ENCODE peak calls at places on chromosomes 11 and 22, in four cellular contexts. V is prostate gland, X is A549, R is colonic mucosa. T is an unnamed sample.

GRCh38 chr22:45328822-45329535 is 19.2 kb downstream of the FAM118A start:
- DNase-seq in V (no peak), X (no peak), R (no peak), T (no peak)

GRCh38 chr22:32475428-32476010 is 908 bp downstream of the FBXO7 start:
- DNase-seq in V (peak; percentile 42), X (no peak), R (peak; percentile 59), T (no peak)

GRCh38 chr22:43008509-43008908 is 6.4 kb downstream of the PACSIN2 start:
- DNase-seq in V (no peak), X (no peak), R (peak; percentile 80), T (no peak)

GRCh38 chr11:15157181-15157580 is 42.5 kb downstream of the INSC start:
- DNase-seq in V (no peak), X (no peak), R (no peak), T (no peak)

GRCh38 chr11:111520565-111520964 is 6.0 kb downstream of the HOATZ start:
- DNase-seq in V (no peak), X (no peak), R (no peak), T (no peak)

GRCh38 chr11:82818399-82819043 is 81.7 kb downstream of the PRCP start:
- DNase-seq in V (no peak), X (no peak), R (no peak), T (no peak)

GRCh38 chr22:40593460-40594273 is 42.9 kb downstream of the MRTFA start:
- DNase-seq in V (no peak), X (no peak), R (no peak), T (no peak)

GRCh38 chr11:128933481-128934178 is 9.0 kb downstream of the TP53AIP1 start:
- DNase-seq in V (no peak), X (no peak), R (no peak), T (no peak)

GRCh38 chr11:36532908-36533601 is 23.0 kb upstream of the TRAF6 start:
- DNase-seq in V (no peak), X (no peak), R (no peak), T (no peak)

GRCh38 chr22:22461111-22461510 is 47.4 kb downstream of the ZNF280B start:
- DNase-seq in V (no peak), X (no peak), R (no peak), T (no peak)
- TF ChIP-seq CTCF in V (no peak), X (no peak), R (no peak), T (no peak)

GRCh38 chr11:88292156-88292844 is 45.2 kb downstream of the CTSC start:
- DNase-seq in V (no peak), X (no peak), R (peak; percentile 64), T (no peak)
- TF ChIP-seq CTCF in V (no peak), X (no peak), R (no peak), T (no peak)

GRCh38 chr22:27627444-27627833 is 174.1 kb downstream of the MN1 start:
- DNase-seq in V (no peak), X (no peak), R (no peak), T (no peak)
- TF ChIP-seq CTCF in V (no peak), X (no peak), R (no peak), T (peak; percentile 38)

GRCh38 chr22:50498322-50498861 is 9.1 kb downstream of the LMF2 start:
- DNase-seq in V (peak; percentile 66), X (peak; percentile 65), R (peak; percentile 88), T (no peak)
- TF ChIP-seq CTCF in V (no peak), X (peak; percentile 61), R (peak; percentile 65), T (peak; percentile 76)

GRCh38 chr11:70128435-70128906 is 50.4 kb downstream of the ANO1 start:
- DNase-seq in V (peak; percentile 40), X (peak; percentile 89), R (no peak), T (no peak)
- TF ChIP-seq CTCF in V (no peak), X (no peak), R (no peak), T (no peak)

DNA sequence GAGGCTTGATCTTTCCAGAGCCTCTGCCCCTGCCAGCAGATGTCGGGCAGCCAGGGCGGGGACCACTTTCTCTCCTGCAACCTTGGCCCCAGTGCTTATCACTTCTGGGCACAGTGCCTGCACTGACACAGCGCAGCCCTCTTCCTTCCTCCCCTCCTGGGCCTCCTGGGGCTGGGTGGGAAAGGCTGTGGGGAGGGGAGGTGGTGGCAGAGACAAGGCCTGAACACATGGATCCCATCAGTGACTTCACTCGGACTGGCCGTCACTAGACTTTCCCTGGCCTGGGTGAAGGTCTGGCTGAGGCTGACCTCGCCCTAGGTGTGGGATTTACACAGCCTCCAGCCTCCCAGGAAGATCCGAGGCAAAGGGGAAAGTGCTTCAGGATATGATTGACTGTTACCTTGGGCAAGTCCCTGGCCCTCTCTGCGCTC is 68.1 kb downstream of the LRRC32 start:
- DNase-seq in V (no peak), X (no peak), R (peak; percentile 87), T (no peak)
- TF ChIP-seq CTCF in V (no peak), X (no peak), R (no peak), T (no peak)

GRCh38 chr22:22144858-22145257 is 99.7 kb upstream of the VPREB1 start:
- DNase-seq in V (no peak), X (no peak), R (no peak), T (no peak)
- TF ChIP-seq CTCF in V (no peak), X (no peak), R (no peak), T (peak; percentile 52)

DNA sequence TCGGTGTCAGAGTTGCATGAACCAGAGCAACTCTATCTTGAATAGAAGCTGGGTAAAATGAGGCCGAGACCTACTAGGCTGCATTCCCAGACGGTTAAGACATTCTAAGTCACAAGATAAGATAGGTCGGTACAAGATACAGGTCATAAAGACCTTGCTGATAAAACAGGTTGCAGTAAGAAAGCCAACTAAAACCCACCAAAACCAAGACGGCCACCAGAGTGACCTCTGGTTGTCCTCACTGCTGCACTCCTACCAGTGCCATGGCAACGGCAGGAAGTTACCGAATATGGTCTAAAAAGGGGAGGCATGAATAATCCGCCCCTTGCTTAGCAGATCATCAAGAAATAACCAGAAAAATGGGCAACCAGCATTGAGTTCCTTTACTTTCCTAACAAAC is 2.4 kb upstream of the KAT5 start:
- DNase-seq in V (no peak), X (no peak), R (no peak), T (no peak)
- TF ChIP-seq CTCF in V (no peak), X (no peak), R (no peak), T (no peak)

GRCh38 chr11:2721163-2721935 is 21.6 kb upstream of the KCNQ1OT1 start:
- DNase-seq in V (no peak), X (no peak), R (no peak), T (no peak)
- TF ChIP-seq CTCF in V (no peak), X (no peak), R (no peak), T (no peak)

DNA sequence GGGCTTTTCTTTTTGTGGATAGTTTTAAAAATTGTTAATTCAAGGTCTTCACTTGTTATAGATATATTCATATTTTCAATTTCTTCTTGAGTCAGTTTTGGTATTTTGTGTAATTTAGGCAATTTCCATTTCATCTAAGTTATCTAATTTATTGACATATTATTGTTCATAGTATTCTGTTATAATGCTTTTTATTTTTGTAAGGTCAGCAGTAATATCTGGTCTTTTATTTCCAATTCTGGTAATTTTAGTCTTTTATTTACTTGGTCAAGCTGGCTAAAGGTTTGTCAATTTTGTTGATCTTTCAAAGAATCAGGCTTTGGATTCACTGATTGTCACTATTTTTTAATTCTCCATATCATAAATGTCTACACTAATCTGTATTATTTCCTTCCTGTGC is 60.1 kb downstream of the HORMAD2 start:
- DNase-seq in V (no peak), X (no peak), R (no peak), T (no peak)
- TF ChIP-seq CTCF in V (no peak), X (no peak), R (no peak), T (no peak)

T was measured in type B pancreatic cell.